ENCODE peak calls at places on chromosomes 13 and 19, in nine cellular contexts. A is CD8-positive, alpha-beta memory T cell; Z is pancreas; N is IMR-90; I is fibroblast of the aortic adventitia; H is AG04450; D is fibroblast of mammary gland; M is cardiac fibroblast; R is tibial nerve. U is an unnamed sample.

GRCh38 chr13:76886292-76887061 is at the start of gene KCTD12:
- DNase-seq in A (peak), Z (peak), N (peak), I (peak), H (no peak), D (peak), M (peak), R (peak), U (no peak)

GRCh38 chr13:69947577-69947976 is 160.0 kb upstream of the ATXN8OS start:
- DNase-seq in A (no peak), Z (no peak), N (no peak), I (no peak), H (no peak), D (no peak), M (no peak), R (no peak), U (no peak)

GRCh38 chr13:107824636-107825035 is 390.7 kb downstream of the LIG4 start:
- DNase-seq in A (no peak), Z (no peak), N (no peak), I (no peak), H (no peak), D (no peak), M (no peak), R (no peak), U (no peak)

GRCh38 chr13:71285700-71286099 is 581.3 kb downstream of the DACH1 start:
- DNase-seq in A (no peak), Z (peak), N (no peak), I (no peak), H (no peak), D (no peak), M (peak), R (no peak), U (no peak)

GRCh38 chr13:102394158-102395053 is 7.4 kb downstream of the FGF14 start:
- DNase-seq in A (peak), Z (peak), N (peak), I (peak), H (peak), D (peak), M (peak), R (peak), U (no peak)

GRCh38 chr19:29841559-29842367 is 30.0 kb downstream of the CCNE1 start:
- DNase-seq in A (no peak), Z (no peak), N (peak), I (peak), H (no peak), D (peak), M (peak), R (no peak), U (no peak)

GRCh38 chr19:38388310-38389100 is at the start of gene SPRED3:
- DNase-seq in A (no peak), Z (no peak), N (peak), I (no peak), H (no peak), D (no peak), M (no peak), R (no peak), U (no peak)

GRCh38 chr13:100274942-100275506 is 186.1 kb downstream of the PCCA start:
- DNase-seq in A (no peak), Z (no peak), N (peak), I (no peak), H (no peak), D (no peak), M (no peak), R (no peak), U (no peak)

GRCh38 chr13:80778302-80778701 is 437.4 kb upstream of the SPRY2 start:
- DNase-seq in A (no peak), Z (no peak), N (no peak), I (no peak), H (no peak), D (no peak), M (no peak), R (no peak), U (no peak)

GRCh38 chr19:49422407-49423277 is 599 bp downstream of the PTH2 start:
- DNase-seq in A (peak), Z (no peak), N (peak), I (peak), H (no peak), D (peak), M (peak), R (no peak), U (no peak)

GRCh38 chr19:35236638-35237400 is 8.3 kb upstream of the FAM187B start:
- DNase-seq in A (peak), Z (no peak), N (no peak), I (no peak), H (no peak), D (no peak), M (no peak), R (no peak), U (no peak)

GRCh38 chr19:5026706-5027273 is 57.9 kb downstream of the KDM4B start:
- DNase-seq in A (no peak), Z (no peak), N (no peak), I (peak), H (no peak), D (no peak), M (no peak), R (no peak), U (no peak)

GRCh38 chr19:6212403-6213265 is 67.1 kb downstream of the MLLT1 start:
- DNase-seq in A (no peak), Z (no peak), N (no peak), I (no peak), H (no peak), D (no peak), M (no peak), R (no peak), U (no peak)

GRCh38 chr13:29336356-29336755 is 259.1 kb downstream of the SLC7A1 start:
- DNase-seq in A (no peak), Z (no peak), N (no peak), I (no peak), H (no peak), D (no peak), M (no peak), R (no peak), U (no peak)

GRCh38 chr19:9126900-9127405 is at the start of gene OR7G3:
- DNase-seq in A (no peak), Z (no peak), N (no peak), I (no peak), H (no peak), D (no peak), M (no peak), R (no peak), U (no peak)

GRCh38 chr19:40759352-40759751 is 8.3 kb downstream of the SNRPA start:
- DNase-seq in A (no peak), Z (no peak), N (no peak), I (no peak), H (no peak), D (no peak), M (no peak), R (no peak), U (no peak)

GRCh38 chr19:4909172-4909896 is at the start of gene UHRF1:
- DNase-seq in A (no peak), Z (peak), N (no peak), I (no peak), H (no peak), D (no peak), M (peak), R (no peak), U (no peak)

GRCh38 chr19:2579678-2580280 is 103.9 kb downstream of the GADD45B start:
- DNase-seq in A (no peak), Z (no peak), N (no peak), I (no peak), H (no peak), D (no peak), M (no peak), R (no peak), U (no peak)

GRCh38 chr19:1481893-1482360 is 2.9 kb upstream of the C19orf25 start:
- DNase-seq in A (no peak), Z (no peak), N (no peak), I (no peak), H (no peak), D (no peak), M (no peak), R (no peak), U (no peak)

GRCh38 chr19:19575411-19575810 is 37.3 kb downstream of the CILP2 start:
- DNase-seq in A (no peak), Z (no peak), N (no peak), I (no peak), H (no peak), D (no peak), M (no peak), R (no peak), U (no peak)

GRCh38 chr19:17879466-17879865 is 7.7 kb downstream of the SLC5A5 start:
- DNase-seq in A (no peak), Z (no peak), N (no peak), I (no peak), H (no peak), D (no peak), M (no peak), R (no peak), U (no peak)

GRCh38 chr19:33798701-33799111 is 2.0 kb downstream of the KCTD15 start:
- DNase-seq in A (no peak), Z (no peak), N (peak), I (no peak), H (no peak), D (no peak), M (peak), R (no peak), U (no peak)

GRCh38 chr19:57363734-57364181 is 407 bp downstream of the TRAPPC2B start:
- DNase-seq in A (no peak), Z (no peak), N (peak), I (no peak), H (no peak), D (peak), M (peak), R (no peak), U (no peak)

GRCh38 chr13:45416521-45417125 is 1.6 kb downstream of the SLC25A30 start:
- DNase-seq in A (no peak), Z (no peak), N (no peak), I (no peak), H (no peak), D (no peak), M (no peak), R (no peak), U (no peak)

GRCh38 chr13:38024431-38024830 is 154.9 kb upstream of the TRPC4 start:
- DNase-seq in A (no peak), Z (no peak), N (no peak), I (no peak), H (no peak), D (no peak), M (peak), R (no peak), U (no peak)

GRCh38 chr19:56765107-56765506 is 75.4 kb downstream of the PEG3 start:
- DNase-seq in A (no peak), Z (peak), N (no peak), I (no peak), H (no peak), D (peak), M (peak), R (no peak), U (no peak)

GRCh38 chr19:48170817-48171347 is 402 bp downstream of the ZSWIM9 start:
- DNase-seq in A (no peak), Z (no peak), N (no peak), I (no peak), H (no peak), D (no peak), M (no peak), R (no peak), U (no peak)

GRCh38 chr13:20828540-20829364 is 55.0 kb upstream of the EEF1AKMT1 start:
- DNase-seq in A (peak), Z (peak), N (peak), I (peak), H (no peak), D (peak), M (peak), R (no peak), U (no peak)

GRCh38 chr13:27442071-27442647 is 8.2 kb downstream of the MTIF3 start:
- DNase-seq in A (peak), Z (no peak), N (no peak), I (no peak), H (no peak), D (no peak), M (no peak), R (no peak), U (no peak)

GRCh38 chr13:85675508-85675907 is 123.7 kb downstream of the SLITRK6 start:
- DNase-seq in A (no peak), Z (no peak), N (no peak), I (no peak), H (no peak), D (no peak), M (no peak), R (no peak), U (no peak)

GRCh38 chr13:19089315-19089714 is 92.3 kb downstream of the TUBA3C start:
- DNase-seq in A (no peak), Z (no peak), N (no peak), I (no peak), H (no peak), D (no peak), M (no peak), R (no peak), U (no peak)

GRCh38 chr19:46723023-46723461 is 6.1 kb upstream of the PRKD2 start:
- DNase-seq in A (no peak), Z (no peak), N (no peak), I (no peak), H (no peak), D (no peak), M (no peak), R (no peak), U (no peak)

GRCh38 chr13:97257800-97258799 is 36.0 kb downstream of the MBNL2 start:
- DNase-seq in A (no peak), Z (peak), N (peak), I (peak), H (no peak), D (peak), M (peak), R (no peak), U (peak)

GRCh38 chr13:90233933-90234672 is 1113.4 kb upstream of the MIR17HG start:
- DNase-seq in A (no peak), Z (no peak), N (no peak), I (peak), H (no peak), D (peak), M (no peak), R (no peak), U (no peak)

GRCh38 chr19:49103331-49104085 is 10.7 kb upstream of the LIN7B start:
- DNase-seq in A (no peak), Z (no peak), N (no peak), I (no peak), H (no peak), D (no peak), M (no peak), R (no peak), U (no peak)

DNA sequence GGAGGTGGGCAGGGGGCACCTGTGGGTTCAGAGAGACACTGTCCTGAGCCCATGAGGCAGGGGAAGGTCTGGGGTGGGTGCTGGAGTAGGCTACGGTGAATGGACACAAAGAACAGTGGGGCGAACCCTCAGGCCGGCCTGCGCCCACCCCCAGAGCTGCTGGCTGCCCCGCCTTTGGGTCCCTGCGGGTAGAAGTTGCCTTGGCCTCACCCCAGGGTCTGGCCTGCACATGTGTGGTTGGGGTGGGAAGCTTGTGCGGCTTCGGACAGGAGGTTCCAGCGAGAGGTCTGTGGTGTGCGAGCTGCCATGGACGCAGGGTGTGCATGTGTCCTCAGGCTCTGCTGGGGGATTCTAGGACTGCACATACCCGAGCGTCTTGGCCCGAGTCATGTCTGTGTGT is 20.6 kb upstream of the POU2F2 start:
- DNase-seq in A (no peak), Z (no peak), N (no peak), I (no peak), H (no peak), D (no peak), M (no peak), R (no peak), U (no peak)
- H3K4me3 ChIP-seq in A (no peak), Z (no peak), N (no peak), I (no peak), H (no peak), D (no peak), M (no peak), R (no peak), U (no peak)

GRCh38 chr19:54364775-54365257 is at the start of gene LAIR1:
- DNase-seq in A (peak), Z (no peak), N (no peak), I (no peak), H (no peak), D (no peak), M (no peak), R (no peak), U (no peak)
- H3K4me3 ChIP-seq in A (peak), Z (peak), N (no peak), I (no peak), H (no peak), D (no peak), M (no peak), R (no peak), U (no peak)

DNA sequence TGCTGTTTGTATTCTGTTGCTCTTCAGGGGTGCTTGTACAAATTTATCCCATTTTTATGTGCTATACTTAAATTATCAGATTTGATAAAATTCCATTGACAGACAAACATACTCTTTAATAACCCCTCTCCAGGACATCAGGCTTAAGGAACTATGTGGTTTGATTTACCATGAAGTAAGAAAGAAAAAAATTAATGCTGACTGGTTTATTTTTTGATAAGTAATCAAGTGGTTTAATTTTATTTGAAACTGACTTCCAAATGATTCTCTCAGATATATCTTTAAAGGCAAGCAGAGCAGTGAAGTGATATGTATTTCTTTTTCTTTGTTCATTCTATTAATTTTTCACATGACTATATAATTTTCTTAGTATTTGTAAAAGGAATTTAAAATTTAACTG is 1168.1 kb downstream of the OLFM4 start:
- DNase-seq in A (no peak), Z (no peak), N (no peak), I (no peak), H (no peak), D (no peak), M (no peak), R (no peak), U (no peak)
- H3K4me3 ChIP-seq in A (no peak), Z (no peak), N (no peak), I (no peak), H (no peak), D (no peak), M (no peak), R (no peak), U (no peak)

GRCh38 chr13:26253262-26253786 is 605 bp upstream of the CDK8 start:
- DNase-seq in A (no peak), Z (no peak), N (no peak), I (no peak), H (no peak), D (no peak), M (no peak), R (no peak), U (no peak)
- H3K4me3 ChIP-seq in A (peak), Z (peak), N (peak), I (peak), H (peak), D (peak), M (peak), R (peak), U (peak)

GRCh38 chr13:41137241-41137640 is 4.6 kb upstream of the KBTBD6 start:
- DNase-seq in A (no peak), Z (no peak), N (peak), I (no peak), H (no peak), D (no peak), M (no peak), R (no peak), U (no peak)

GRCh38 chr13:41136396-41137031 is 3.9 kb upstream of the KBTBD6 start:
- DNase-seq in A (no peak), Z (no peak), N (no peak), I (no peak), H (no peak), D (no peak), M (no peak), R (no peak), U (no peak)

GRCh38 chr13:41132512-41133152 is at the start of gene KBTBD6:
- DNase-seq in A (peak), Z (peak), N (peak), I (peak), H (peak), D (peak), M (peak), R (peak), U (peak)

GRCh38 chr13:41130356-41130755 is 2.2 kb downstream of the KBTBD6 start:
- DNase-seq in A (no peak), Z (no peak), N (peak), I (no peak), H (no peak), D (peak), M (peak), R (no peak), U (no peak)

DNA sequence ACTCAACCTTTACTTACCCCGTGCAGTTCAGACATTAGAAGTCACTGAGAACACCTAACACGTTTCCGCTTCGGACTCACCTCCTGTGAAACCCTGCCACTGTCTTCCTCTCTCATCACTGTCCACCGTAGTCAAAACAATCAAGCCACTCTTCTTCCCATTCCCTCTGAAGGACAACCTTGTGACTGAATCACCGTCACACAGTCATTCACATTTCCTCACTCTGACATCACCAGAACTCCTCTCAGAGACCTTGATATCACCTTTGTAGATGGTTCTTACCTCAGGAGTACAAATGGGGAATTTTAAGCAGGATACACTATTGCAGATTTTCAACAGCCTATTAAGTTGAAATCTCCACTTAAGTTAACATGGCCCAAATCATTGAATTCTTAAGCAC is 1.3 kb upstream of the KBTBD6 start:
- DNase-seq in A (no peak), Z (no peak), N (no peak), I (no peak), H (no peak), D (no peak), M (no peak), R (no peak), U (no peak)
- H3K4me3 ChIP-seq in A (no peak), Z (no peak), N (no peak), I (no peak), H (no peak), D (no peak), M (no peak), R (no peak), U (no peak)

GRCh38 chr19:44258139-44258538 is 1.5 kb upstream of the ZNF233 start:
- DNase-seq in A (no peak), Z (no peak), N (no peak), I (no peak), H (no peak), D (no peak), M (no peak), R (no peak), U (no peak)
- H3K4me3 ChIP-seq in A (no peak), Z (no peak), N (no peak), I (no peak), H (no peak), D (no peak), M (no peak), R (no peak), U (no peak)

GRCh38 chr13:113121183-113121927 is 1.2 kb upstream of the F10 start:
- DNase-seq in A (no peak), Z (no peak), N (no peak), I (no peak), H (no peak), D (no peak), M (no peak), R (no peak), U (no peak)
- H3K4me3 ChIP-seq in A (no peak), Z (no peak), N (no peak), I (no peak), H (no peak), D (no peak), M (no peak), R (no peak), U (no peak)

DNA sequence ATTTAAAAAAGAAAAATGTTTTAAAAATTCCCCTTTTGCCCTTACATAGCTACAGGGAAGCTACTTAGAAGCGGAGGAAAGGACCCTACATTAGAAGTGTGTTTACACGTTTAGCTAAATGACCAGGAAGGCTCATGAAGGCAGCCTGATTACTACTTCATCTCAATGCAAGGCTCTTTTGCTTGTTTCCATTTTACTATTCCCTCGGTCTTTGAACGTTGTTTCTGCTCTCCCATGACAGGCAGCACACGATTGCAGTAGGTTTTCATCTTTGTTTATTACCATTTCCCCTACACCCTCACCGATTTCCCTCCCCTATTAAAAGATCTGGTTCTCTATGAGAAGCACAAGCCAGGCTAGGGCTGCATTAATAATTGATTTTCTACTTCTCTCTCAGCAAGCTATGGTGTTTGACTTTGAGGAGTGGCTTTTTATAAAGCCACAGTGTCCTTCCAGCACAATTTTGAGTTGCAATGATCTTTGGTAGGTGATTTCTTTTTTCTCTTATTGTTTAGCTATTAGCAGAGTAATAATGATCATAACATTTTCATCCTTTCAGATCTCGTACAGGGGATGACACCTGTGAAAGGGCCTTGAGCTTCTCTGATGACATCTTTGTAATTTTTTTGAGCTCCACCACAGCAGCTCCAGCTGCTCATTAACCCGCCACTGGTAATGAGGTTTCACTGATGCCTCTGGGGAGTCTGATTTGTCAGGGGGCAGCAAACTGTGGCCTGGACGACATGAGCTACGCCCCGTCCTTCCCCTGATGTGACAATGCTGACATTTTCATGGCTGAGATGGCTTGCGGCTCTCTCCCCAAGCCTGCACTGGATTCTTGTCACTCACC is 670.3 kb downstream of the UQCRFS1 start:
- DNase-seq in A (no peak), Z (no peak), N (no peak), I (no peak), H (no peak), D (no peak), M (no peak), R (no peak), U (no peak)
- H3K4me3 ChIP-seq in A (no peak), Z (no peak), N (no peak), I (no peak), H (no peak), D (no peak), M (no peak), R (no peak), U (no peak)